ENCODE peak calls at places on chromosomes 13 and 19, in six cellular contexts. R, M, B, I, U and T are unnamed samples.

GRCh38 chr13:22018297-22019210 is 347.7 kb downstream of the FGF9 start:
- DNase-seq in B (no peak), M (no peak), U (no peak), R (no peak), I (no peak), T (no peak)

GRCh38 chr19:29022599-29022998 is 190.4 kb downstream of the UQCRFS1 start:
- DNase-seq in M (no peak), B (no peak), U (no peak), I (no peak), R (no peak), T (no peak)

GRCh38 chr13:23709521-23709920 is 139.3 kb downstream of the TNFRSF19 start:
- DNase-seq in B (no peak), I (no peak), M (no peak), U (no peak), R (no peak), T (no peak)

GRCh38 chr13:30870049-30870884 is 35.8 kb upstream of the MEDAG start:
- DNase-seq in R (peak), U (peak), I (peak), M (peak), B (no peak), T (peak)

GRCh38 chr13:24215732-24216131 is 55.2 kb downstream of the SPATA13 start:
- DNase-seq in U (no peak), M (no peak), B (no peak), R (no peak), I (no peak), T (peak)

GRCh38 chr19:17402982-17403855 is 2.2 kb downstream of the BST2 start:
- DNase-seq in B (no peak), U (no peak), M (no peak), I (no peak), R (peak), T (no peak)

GRCh38 chr13:30629527-30629926 is 11.8 kb downstream of the USPL1 start:
- DNase-seq in U (no peak), M (no peak), I (no peak), R (no peak), B (no peak), T (no peak)

GRCh38 chr13:51330741-51331140 is 8.8 kb upstream of the SERPINE3 start:
- DNase-seq in I (no peak), M (no peak), U (no peak), B (peak), R (no peak), T (no peak)

GRCh38 chr13:47175172-47175806 is 278.4 kb upstream of the HTR2A start:
- DNase-seq in B (no peak), R (no peak), I (no peak), M (no peak), U (no peak), T (no peak)

GRCh38 chr19:8004723-8005513 is 523 bp downstream of the ELAVL1 start:
- DNase-seq in R (peak), U (no peak), M (no peak), B (no peak), I (no peak), T (no peak)

GRCh38 chr19:32675720-32676185 is at the start of gene RGS9BP:
- DNase-seq in R (peak), B (no peak), M (no peak), U (peak), I (peak), T (peak)

GRCh38 chr13:51137250-51137649 is 26.2 kb upstream of the C13orf42 start:
- DNase-seq in R (no peak), B (no peak), I (no peak), M (no peak), U (no peak), T (no peak)

GRCh38 chr13:50340146-50340545 is 324.9 kb downstream of the KCNRG start:
- DNase-seq in M (no peak), U (no peak), I (no peak), B (no peak), R (no peak), T (no peak)

GRCh38 chr13:75850915-75851314 is 214.8 kb downstream of the LMO7 start:
- DNase-seq in B (no peak), R (no peak), I (no peak), U (no peak), M (no peak), T (no peak)

GRCh38 chr13:112725346-112726017 is 35.6 kb downstream of the ATP11A start:
- DNase-seq in M (peak), R (no peak), B (peak), U (peak), I (no peak), T (no peak)

GRCh38 chr19:47145639-47146486 is 15.2 kb downstream of the SAE1 start:
- DNase-seq in R (no peak), M (no peak), U (no peak), I (no peak), B (no peak), T (no peak)

GRCh38 chr13:32211788-32212187 is 103.4 kb downstream of the ZAR1L start:
- DNase-seq in I (no peak), M (no peak), R (no peak), B (no peak), U (peak), T (no peak)

GRCh38 chr13:76438050-76438449 is 448.2 kb downstream of the KCTD12 start:
- DNase-seq in M (no peak), B (no peak), I (no peak), U (no peak), R (no peak), T (no peak)

GRCh38 chr13:83498486-83499190 is 383.6 kb downstream of the SLITRK1 start:
- DNase-seq in B (no peak), R (no peak), M (no peak), I (no peak), U (no peak), T (no peak)

GRCh38 chr19:55149078-55150003 is at the start of gene TNNT1:
- DNase-seq in I (no peak), R (peak), B (no peak), U (no peak), M (no peak), T (no peak)

GRCh38 chr19:47695533-47696262 is 17.5 kb upstream of the EHD2 start:
- DNase-seq in R (no peak), U (no peak), I (no peak), B (no peak), M (no peak), T (no peak)

GRCh38 chr13:35978607-35979316 is 152.4 kb downstream of the DCLK1 start:
- DNase-seq in R (peak), I (no peak), M (peak), U (no peak), B (no peak), T (no peak)

GRCh38 chr19:14363203-14364097 is 17.8 kb upstream of the ADGRE5 start:
- DNase-seq in M (peak), R (peak), I (peak), B (no peak), U (peak), T (peak)

GRCh38 chr19:45305421-45305820 is 17.3 kb downstream of the CKM start:
- DNase-seq in M (no peak), B (no peak), I (no peak), R (peak), U (no peak), T (no peak)

GRCh38 chr19:33219261-33219812 is 6.3 kb downstream of the SLC7A10 start:
- DNase-seq in I (no peak), M (no peak), B (no peak), R (peak), U (no peak), T (no peak)

GRCh38 chr13:77185721-77186120 is 141.2 kb downstream of the MYCBP2 start:
- DNase-seq in I (no peak), B (no peak), R (no peak), M (no peak), U (no peak), T (no peak)

GRCh38 chr19:36420961-36421748 is 2.7 kb upstream of the ZFP82 start:
- DNase-seq in U (no peak), I (no peak), M (no peak), B (no peak), R (peak), T (no peak)

GRCh38 chr19:3443840-3444694 is 36.3 kb downstream of the SMIM24 start:
- DNase-seq in I (no peak), B (no peak), R (peak), U (no peak), M (no peak), T (no peak)

GRCh38 chr19:40703029-40703755 is 12.7 kb upstream of the NUMBL start:
- DNase-seq in M (no peak), R (no peak), U (no peak), B (no peak), I (no peak), T (no peak)

GRCh38 chr19:14090509-14091085 is at the start of gene SAMD1:
- DNase-seq in I (peak), U (peak), R (peak), B (no peak), M (peak), T (peak)

GRCh38 chr19:1843646-1844394 is 4.5 kb downstream of the REXO1 start:
- DNase-seq in U (no peak), I (no peak), B (no peak), R (peak), M (no peak), T (no peak)

GRCh38 chr13:20160346-20161274 is at the start of gene GJA3:
- DNase-seq in U (no peak), M (no peak), I (no peak), B (no peak), R (peak), T (no peak)

GRCh38 chr19:21519488-21519887 is 14.1 kb downstream of the ZNF429 start:
- DNase-seq in M (no peak), U (no peak), B (no peak), I (no peak), R (no peak), T (no peak)

GRCh38 chr19:3479177-3479818 is 1.0 kb downstream of the SMIM24 start:
- DNase-seq in U (no peak), R (peak), I (peak), B (no peak), M (peak), T (peak)

GRCh38 chr19:9498183-9498902 is at the start of gene ZNF560:
- DNase-seq in M (no peak), U (no peak), B (no peak), R (peak), I (no peak), T (no peak)

GRCh38 chr19:47035127-47035494 is 13.3 kb downstream of the TMEM160 start:
- DNase-seq in B (no peak), I (no peak), R (peak), U (no peak), M (no peak), T (no peak)

GRCh38 chr19:9883231-9883758 is 48.2 kb downstream of the PIN1 start:
- DNase-seq in B (no peak), R (peak), U (no peak), M (peak), I (no peak), T (no peak)

GRCh38 chr19:35742121-35742724 is at the start of gene IGFLR1:
- DNase-seq in U (no peak), B (peak), M (no peak), I (peak), R (no peak), T (peak)

GRCh38 chr13:110938662-110939421 is 24.0 kb upstream of the ANKRD10 start:
- DNase-seq in R (no peak), B (no peak), U (no peak), M (no peak), I (no peak), T (no peak)

GRCh38 chr13:99743079-99743478 is 228.5 kb downstream of the ZIC5 start:
- DNase-seq in U (no peak), M (no peak), I (no peak), B (no peak), R (no peak), T (no peak)

GRCh38 chr13:99737456-99737855 is 234.1 kb downstream of the ZIC5 start:
- DNase-seq in U (no peak), I (no peak), M (no peak), R (no peak), B (no peak), T (peak)

GRCh38 chr13:99740261-99740979 is 231.1 kb downstream of the ZIC5 start:
- DNase-seq in I (no peak), R (no peak), M (no peak), B (no peak), U (no peak), T (no peak)

GRCh38 chr13:99746857-99747710 is 224.5 kb downstream of the ZIC5 start:
- DNase-seq in B (no peak), I (no peak), U (no peak), M (no peak), R (peak), T (no peak)

GRCh38 chr13:99741979-99742378 is 229.6 kb downstream of the ZIC5 start:
- DNase-seq in R (peak), B (no peak), I (peak), U (no peak), M (no peak), T (no peak)
- TF ChIP-seq POLR2AphosphoS5 in R (no peak), B (no peak), I (peak), U (no peak), M (no peak), T (no peak)

DNA sequence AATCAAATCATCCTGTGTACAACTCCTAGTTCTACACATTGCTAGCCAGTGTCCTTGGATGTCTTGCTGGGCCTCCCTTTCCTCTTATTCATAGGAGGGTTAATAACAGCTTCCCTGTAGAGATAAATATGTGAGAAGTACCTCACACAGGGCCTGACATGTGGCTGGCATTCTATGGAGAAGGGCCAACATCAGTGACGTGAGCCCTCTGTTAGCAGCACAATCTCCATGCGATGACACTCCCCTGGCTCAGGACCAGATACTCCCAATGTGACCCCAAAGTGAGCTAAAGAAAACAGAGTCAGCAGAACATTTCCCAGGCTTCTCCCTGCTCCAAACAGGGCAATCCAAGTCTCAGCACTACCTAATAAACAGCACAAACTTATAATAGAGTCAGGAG is 818.4 kb downstream of the DIAPH3 start:
- DNase-seq in R (no peak), U (peak), M (no peak), B (no peak), I (peak), T (no peak)
- H3K27ac ChIP-seq in R (no peak), U (no peak), M (no peak), B (no peak), I (no peak), T (no peak)

DNA sequence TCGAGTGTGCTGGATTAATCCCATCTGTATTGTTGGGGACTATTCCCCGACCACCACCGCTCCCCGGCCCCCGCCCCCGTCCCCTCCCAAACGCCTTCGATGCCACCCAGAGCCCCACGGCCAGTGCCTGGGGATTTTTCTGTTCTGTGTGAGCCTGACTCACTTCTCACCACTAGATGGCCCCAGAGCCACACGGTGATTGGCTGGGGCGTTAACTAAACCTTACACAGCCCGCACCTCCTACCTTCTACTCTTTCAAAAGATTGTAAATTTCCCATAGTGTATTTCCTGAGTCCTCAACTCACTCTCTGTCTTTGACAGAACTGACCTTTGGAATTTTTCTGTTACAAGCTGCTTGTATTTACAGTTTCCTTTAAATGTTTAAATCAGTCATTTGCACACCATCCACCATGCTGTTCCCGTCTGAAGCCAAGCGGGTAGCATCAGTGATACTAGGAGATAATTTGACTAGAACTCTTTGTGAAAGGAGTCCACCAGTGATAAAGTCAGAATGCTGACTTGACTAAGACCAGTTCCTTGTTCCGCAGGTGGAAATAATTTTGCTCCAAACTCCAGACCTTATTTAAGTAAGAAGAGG is 61.4 kb downstream of the RFX2 start:
- DNase-seq in U (peak), M (peak), I (peak), B (peak), R (peak), T (peak)
- TF ChIP-seq POLR2AphosphoS5 in U (peak), M (no peak), I (no peak), B (no peak), R (no peak), T (no peak)

GRCh38 chr19:18426416-18426767 is 7.2 kb downstream of the SSBP4 start:
- DNase-seq in U (no peak), R (no peak), I (no peak), M (no peak), B (no peak), T (no peak)
- H3K27ac ChIP-seq in U (peak), R (no peak), I (peak), M (peak), B (no peak), T (no peak)

GRCh38 chr19:51573331-51573730 is 2.2 kb downstream of the ZNF175 start:
- DNase-seq in U (no peak), R (no peak), I (no peak), M (no peak), B (no peak), T (no peak)
- TF ChIP-seq POLR2AphosphoS5 in U (no peak), R (no peak), I (no peak), M (no peak), B (no peak), T (no peak)

GRCh38 chr19:677601-678380 is 1.6 kb downstream of the FSTL3 start:
- DNase-seq in U (no peak), R (no peak), I (no peak), M (no peak), B (no peak), T (no peak)
- H3K27ac ChIP-seq in U (peak), R (no peak), I (peak), M (peak), B (no peak), T (peak)

DNA sequence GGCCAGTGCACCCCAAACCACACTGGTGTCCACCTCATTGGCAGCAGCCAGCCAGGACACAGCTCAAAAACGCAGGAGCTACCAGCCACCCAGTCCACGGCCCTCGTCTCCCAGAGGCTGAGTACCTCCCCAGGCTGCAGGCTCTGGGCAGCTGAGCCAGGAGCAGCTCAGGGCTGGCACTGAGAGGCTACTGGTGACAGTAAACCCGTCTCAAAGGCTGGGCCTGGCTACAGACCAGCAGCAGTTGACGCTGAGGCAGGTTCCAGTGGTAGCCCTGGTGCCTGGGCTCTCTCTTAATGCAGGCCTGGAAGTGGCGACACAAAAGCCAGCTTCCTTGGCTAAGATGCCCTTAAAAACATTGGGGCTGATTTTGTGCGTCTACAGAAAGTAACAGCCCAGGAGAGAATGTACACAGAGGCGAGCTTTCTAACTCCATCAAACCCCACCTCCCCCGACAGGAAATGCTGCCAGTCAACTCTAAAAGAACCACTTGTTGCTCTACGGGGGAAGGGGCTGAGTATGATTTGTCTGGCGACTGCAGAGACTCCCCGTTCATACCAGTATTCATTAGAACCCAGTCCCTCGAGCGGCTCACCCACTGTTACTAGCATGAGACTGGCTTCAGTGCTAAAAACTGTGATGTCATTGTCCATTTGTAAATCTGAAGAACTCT is 126.3 kb downstream of the STK24 start:
- DNase-seq in M (no peak), R (peak), I (no peak), U (peak), B (no peak), T (no peak)
- TF ChIP-seq POLR2AphosphoS5 in M (no peak), R (no peak), I (no peak), U (no peak), B (no peak), T (no peak)